ENCODE peak calls at places on chromosomes 2 and 18, in five cellular contexts. One of them, this sample, is unnamed. For H3K36me3, the result is how much of the 10 kb centered on the place peaks cover.

GRCh38 chr18:11518788-11519685 is 90.4 kb upstream of the SLC35G4 start:
- DNase-seq in left ventricle myocardium inferior: no peak
- DNase-seq in uterus: no peak
- DNase-seq in CD4-positive, alpha-beta memory T cell: peak
- DNase-seq in naive thymus-derived CD4-positive, alpha-beta T cell: no peak
- DNase-seq in this sample: peak

GRCh38 chr2:241041557-241042158 is 43.2 kb downstream of the SNED1 start:
- DNase-seq in left ventricle myocardium inferior: no peak
- DNase-seq in uterus: no peak
- DNase-seq in CD4-positive, alpha-beta memory T cell: peak
- DNase-seq in naive thymus-derived CD4-positive, alpha-beta T cell: no peak
- DNase-seq in this sample: no peak

GRCh38 chr2:239959059-239959971 is 65.8 kb downstream of the NDUFA10 start:
- DNase-seq in left ventricle myocardium inferior: no peak
- DNase-seq in uterus: no peak
- DNase-seq in CD4-positive, alpha-beta memory T cell: no peak
- DNase-seq in naive thymus-derived CD4-positive, alpha-beta T cell: no peak
- DNase-seq in this sample: no peak

GRCh38 chr2:199955339-199956061 is at the start of the genes MAIP1 and TYW5:
- DNase-seq in left ventricle myocardium inferior: peak
- DNase-seq in uterus: peak
- DNase-seq in CD4-positive, alpha-beta memory T cell: peak
- DNase-seq in naive thymus-derived CD4-positive, alpha-beta T cell: peak
- DNase-seq in this sample: no peak

GRCh38 chr2:174510583-174511189 is 23.9 kb upstream of the GPR155 start:
- DNase-seq in left ventricle myocardium inferior: no peak
- DNase-seq in uterus: no peak
- DNase-seq in CD4-positive, alpha-beta memory T cell: no peak
- DNase-seq in naive thymus-derived CD4-positive, alpha-beta T cell: no peak
- DNase-seq in this sample: no peak

GRCh38 chr18:29501952-29502351 is 1325.0 kb upstream of the CDH2 start:
- DNase-seq in left ventricle myocardium inferior: no peak
- DNase-seq in uterus: no peak
- DNase-seq in CD4-positive, alpha-beta memory T cell: no peak
- DNase-seq in naive thymus-derived CD4-positive, alpha-beta T cell: no peak
- DNase-seq in this sample: no peak

GRCh38 chr2:218014706-218015685 is 12.2 kb upstream of the TNS1 start:
- DNase-seq in left ventricle myocardium inferior: no peak
- DNase-seq in uterus: no peak
- DNase-seq in CD4-positive, alpha-beta memory T cell: no peak
- DNase-seq in naive thymus-derived CD4-positive, alpha-beta T cell: no peak
- DNase-seq in this sample: no peak

GRCh38 chr2:47208852-47209606 is 53.9 kb upstream of the STPG4 start:
- DNase-seq in left ventricle myocardium inferior: no peak
- DNase-seq in uterus: no peak
- DNase-seq in CD4-positive, alpha-beta memory T cell: no peak
- DNase-seq in naive thymus-derived CD4-positive, alpha-beta T cell: no peak
- DNase-seq in this sample: no peak

GRCh38 chr18:11857177-11857887 is 6.1 kb downstream of the CHMP1B start:
- DNase-seq in left ventricle myocardium inferior: peak
- DNase-seq in uterus: peak
- DNase-seq in CD4-positive, alpha-beta memory T cell: no peak
- DNase-seq in naive thymus-derived CD4-positive, alpha-beta T cell: no peak
- DNase-seq in this sample: no peak

GRCh38 chr2:219273887-219274391 is 5.2 kb upstream of the DNAJB2 start:
- DNase-seq in left ventricle myocardium inferior: no peak
- DNase-seq in uterus: no peak
- DNase-seq in CD4-positive, alpha-beta memory T cell: no peak
- DNase-seq in naive thymus-derived CD4-positive, alpha-beta T cell: no peak
- DNase-seq in this sample: no peak

GRCh38 chr2:17479875-17480274 is 38.4 kb downstream of the RAD51AP2 start:
- DNase-seq in left ventricle myocardium inferior: no peak
- DNase-seq in uterus: no peak
- DNase-seq in CD4-positive, alpha-beta memory T cell: no peak
- DNase-seq in naive thymus-derived CD4-positive, alpha-beta T cell: no peak
- DNase-seq in this sample: no peak

GRCh38 chr2:10452334-10452733 is 4.2 kb upstream of the ODC1 start:
- DNase-seq in left ventricle myocardium inferior: no peak
- DNase-seq in uterus: no peak
- DNase-seq in CD4-positive, alpha-beta memory T cell: no peak
- DNase-seq in naive thymus-derived CD4-positive, alpha-beta T cell: no peak
- DNase-seq in this sample: no peak

GRCh38 chr2:149410701-149411484 is 80.5 kb downstream of the LYPD6 start:
- DNase-seq in left ventricle myocardium inferior: no peak
- DNase-seq in uterus: no peak
- DNase-seq in CD4-positive, alpha-beta memory T cell: no peak
- DNase-seq in naive thymus-derived CD4-positive, alpha-beta T cell: no peak
- DNase-seq in this sample: no peak

GRCh38 chr2:205675861-205676516 is 6.3 kb upstream of the NRP2 start:
- DNase-seq in left ventricle myocardium inferior: no peak
- DNase-seq in uterus: no peak
- DNase-seq in CD4-positive, alpha-beta memory T cell: peak
- DNase-seq in naive thymus-derived CD4-positive, alpha-beta T cell: no peak
- DNase-seq in this sample: no peak

GRCh38 chr18:74609535-74609934 is 11.9 kb downstream of the ZNF407 start:
- DNase-seq in left ventricle myocardium inferior: no peak
- DNase-seq in uterus: no peak
- DNase-seq in CD4-positive, alpha-beta memory T cell: no peak
- DNase-seq in naive thymus-derived CD4-positive, alpha-beta T cell: no peak
- DNase-seq in this sample: no peak

GRCh38 chr2:128488429-128488828 is 169.8 kb upstream of the HS6ST1 start:
- DNase-seq in left ventricle myocardium inferior: no peak
- DNase-seq in uterus: no peak
- DNase-seq in CD4-positive, alpha-beta memory T cell: no peak
- DNase-seq in naive thymus-derived CD4-positive, alpha-beta T cell: no peak
- DNase-seq in this sample: no peak

GRCh38 chr2:241950878-241951331 is 81.4 kb downstream of the RTP5 start:
- DNase-seq in left ventricle myocardium inferior: peak
- DNase-seq in uterus: peak
- DNase-seq in CD4-positive, alpha-beta memory T cell: peak
- DNase-seq in naive thymus-derived CD4-positive, alpha-beta T cell: peak
- DNase-seq in this sample: peak

GRCh38 chr18:41955688-41956087 is 654 bp downstream of the PIK3C3 start:
- DNase-seq in left ventricle myocardium inferior: no peak
- DNase-seq in uterus: no peak
- DNase-seq in CD4-positive, alpha-beta memory T cell: no peak
- DNase-seq in naive thymus-derived CD4-positive, alpha-beta T cell: no peak
- DNase-seq in this sample: no peak

GRCh38 chr2:70412294-70413075 is 110.6 kb upstream of the FAM136A start:
- DNase-seq in left ventricle myocardium inferior: no peak
- DNase-seq in uterus: no peak
- DNase-seq in CD4-positive, alpha-beta memory T cell: no peak
- DNase-seq in naive thymus-derived CD4-positive, alpha-beta T cell: no peak
- DNase-seq in this sample: no peak

GRCh38 chr2:61029533-61029932 is 11.5 kb upstream of the PUS10 start:
- DNase-seq in left ventricle myocardium inferior: no peak
- DNase-seq in uterus: no peak
- DNase-seq in CD4-positive, alpha-beta memory T cell: no peak
- DNase-seq in naive thymus-derived CD4-positive, alpha-beta T cell: no peak
- DNase-seq in this sample: no peak

GRCh38 chr2:182652326-182652725 is 63.7 kb upstream of the DNAJC10 start:
- DNase-seq in left ventricle myocardium inferior: no peak
- DNase-seq in uterus: no peak
- DNase-seq in CD4-positive, alpha-beta memory T cell: peak
- DNase-seq in naive thymus-derived CD4-positive, alpha-beta T cell: peak
- DNase-seq in this sample: no peak

GRCh38 chr2:213101686-213102460 is 49.5 kb downstream of the IKZF2 start:
- DNase-seq in left ventricle myocardium inferior: no peak
- DNase-seq in uterus: no peak
- DNase-seq in CD4-positive, alpha-beta memory T cell: no peak
- DNase-seq in naive thymus-derived CD4-positive, alpha-beta T cell: no peak
- DNase-seq in this sample: no peak

GRCh38 chr18:61738488-61738887 is 154.3 kb downstream of the RNF152 start:
- DNase-seq in left ventricle myocardium inferior: no peak
- DNase-seq in uterus: no peak
- DNase-seq in CD4-positive, alpha-beta memory T cell: no peak
- DNase-seq in naive thymus-derived CD4-positive, alpha-beta T cell: no peak
- DNase-seq in this sample: no peak

GRCh38 chr2:23452853-23453420 is 68.0 kb downstream of the KLHL29 start:
- DNase-seq in left ventricle myocardium inferior: no peak
- DNase-seq in uterus: no peak
- DNase-seq in CD4-positive, alpha-beta memory T cell: peak
- DNase-seq in naive thymus-derived CD4-positive, alpha-beta T cell: peak
- DNase-seq in this sample: no peak

GRCh38 chr2:197011777-197012641 is 85.5 kb upstream of the PGAP1 start:
- DNase-seq in left ventricle myocardium inferior: no peak
- DNase-seq in uterus: no peak
- DNase-seq in CD4-positive, alpha-beta memory T cell: peak
- DNase-seq in naive thymus-derived CD4-positive, alpha-beta T cell: no peak
- DNase-seq in this sample: no peak

GRCh38 chr2:107338059-107338458 is 452.1 kb upstream of the ST6GAL2 start:
- DNase-seq in left ventricle myocardium inferior: no peak
- DNase-seq in uterus: no peak
- DNase-seq in CD4-positive, alpha-beta memory T cell: no peak
- DNase-seq in naive thymus-derived CD4-positive, alpha-beta T cell: no peak
- DNase-seq in this sample: no peak

GRCh38 chr2:30225131-30225762 is 6.1 kb upstream of the LBH start:
- DNase-seq in left ventricle myocardium inferior: no peak
- DNase-seq in uterus: peak
- DNase-seq in CD4-positive, alpha-beta memory T cell: peak
- DNase-seq in naive thymus-derived CD4-positive, alpha-beta T cell: peak
- DNase-seq in this sample: no peak

GRCh38 chr18:37299471-37300304 is 265.9 kb downstream of the CELF4 start:
- DNase-seq in left ventricle myocardium inferior: peak
- DNase-seq in uterus: peak
- DNase-seq in CD4-positive, alpha-beta memory T cell: no peak
- DNase-seq in naive thymus-derived CD4-positive, alpha-beta T cell: no peak
- DNase-seq in this sample: no peak

GRCh38 chr18:54004828-54005227 is 219.6 kb downstream of the MBD2 start:
- DNase-seq in left ventricle myocardium inferior: no peak
- DNase-seq in uterus: no peak
- DNase-seq in CD4-positive, alpha-beta memory T cell: no peak
- DNase-seq in naive thymus-derived CD4-positive, alpha-beta T cell: no peak
- DNase-seq in this sample: peak

GRCh38 chr18:9017900-9018217 is 84.6 kb upstream of the NDUFV2 start:
- DNase-seq in left ventricle myocardium inferior: no peak
- DNase-seq in uterus: no peak
- DNase-seq in CD4-positive, alpha-beta memory T cell: no peak
- DNase-seq in naive thymus-derived CD4-positive, alpha-beta T cell: no peak
- DNase-seq in this sample: no peak

GRCh38 chr2:54722641-54723299 is 692 bp upstream of the EML6 start:
- DNase-seq in left ventricle myocardium inferior: no peak
- DNase-seq in uterus: no peak
- DNase-seq in CD4-positive, alpha-beta memory T cell: no peak
- DNase-seq in naive thymus-derived CD4-positive, alpha-beta T cell: no peak
- DNase-seq in this sample: no peak

GRCh38 chr2:100742884-100743283 is 77.1 kb upstream of the NPAS2 start:
- DNase-seq in left ventricle myocardium inferior: no peak
- DNase-seq in uterus: peak
- DNase-seq in CD4-positive, alpha-beta memory T cell: no peak
- DNase-seq in naive thymus-derived CD4-positive, alpha-beta T cell: no peak
- DNase-seq in this sample: no peak

GRCh38 chr2:100744589-100744988 is 75.3 kb upstream of the NPAS2 start:
- DNase-seq in left ventricle myocardium inferior: no peak
- DNase-seq in uterus: no peak
- DNase-seq in CD4-positive, alpha-beta memory T cell: no peak
- DNase-seq in naive thymus-derived CD4-positive, alpha-beta T cell: no peak
- DNase-seq in this sample: no peak

GRCh38 chr2:100739735-100740432 is 80.1 kb upstream of the NPAS2 start:
- DNase-seq in left ventricle myocardium inferior: no peak
- DNase-seq in uterus: no peak
- DNase-seq in CD4-positive, alpha-beta memory T cell: no peak
- DNase-seq in naive thymus-derived CD4-positive, alpha-beta T cell: no peak
- DNase-seq in this sample: no peak

GRCh38 chr2:100744184-100744583 is 75.8 kb upstream of the NPAS2 start:
- DNase-seq in left ventricle myocardium inferior: no peak
- DNase-seq in uterus: no peak
- DNase-seq in CD4-positive, alpha-beta memory T cell: no peak
- DNase-seq in naive thymus-derived CD4-positive, alpha-beta T cell: no peak
- DNase-seq in this sample: no peak

GRCh38 chr2:100741880-100742814 is 77.8 kb upstream of the NPAS2 start:
- DNase-seq in left ventricle myocardium inferior: no peak
- DNase-seq in uterus: peak
- DNase-seq in CD4-positive, alpha-beta memory T cell: no peak
- DNase-seq in naive thymus-derived CD4-positive, alpha-beta T cell: no peak
- DNase-seq in this sample: no peak
- H3K4me3 ChIP-seq in left ventricle myocardium inferior: no peak
- H3K4me3 ChIP-seq in uterus: no peak
- H3K4me3 ChIP-seq in CD4-positive, alpha-beta memory T cell: no peak
- H3K4me3 ChIP-seq in naive thymus-derived CD4-positive, alpha-beta T cell: no peak
- H3K4me3 ChIP-seq in this sample: no peak

GRCh38 chr18:76911440-76911839 is 89.1 kb downstream of the ZNF236 start:
- DNase-seq in left ventricle myocardium inferior: no peak
- DNase-seq in uterus: no peak
- DNase-seq in CD4-positive, alpha-beta memory T cell: no peak
- DNase-seq in naive thymus-derived CD4-positive, alpha-beta T cell: no peak
- DNase-seq in this sample: no peak

GRCh38 chr18:76913583-76913982 is 91.2 kb downstream of the ZNF236 start:
- DNase-seq in left ventricle myocardium inferior: no peak
- DNase-seq in uterus: no peak
- DNase-seq in CD4-positive, alpha-beta memory T cell: no peak
- DNase-seq in naive thymus-derived CD4-positive, alpha-beta T cell: no peak
- DNase-seq in this sample: no peak

GRCh38 chr18:76908277-76908676 is 85.9 kb downstream of the ZNF236 start:
- DNase-seq in left ventricle myocardium inferior: no peak
- DNase-seq in uterus: no peak
- DNase-seq in CD4-positive, alpha-beta memory T cell: no peak
- DNase-seq in naive thymus-derived CD4-positive, alpha-beta T cell: no peak
- DNase-seq in this sample: no peak

GRCh38 chr18:76905821-76906220 is 83.5 kb downstream of the ZNF236 start:
- DNase-seq in left ventricle myocardium inferior: no peak
- DNase-seq in uterus: no peak
- DNase-seq in CD4-positive, alpha-beta memory T cell: no peak
- DNase-seq in naive thymus-derived CD4-positive, alpha-beta T cell: no peak
- DNase-seq in this sample: no peak

GRCh38 chr18:76909418-76909817 is 87.1 kb downstream of the ZNF236 start:
- DNase-seq in left ventricle myocardium inferior: no peak
- DNase-seq in uterus: no peak
- DNase-seq in CD4-positive, alpha-beta memory T cell: no peak
- DNase-seq in naive thymus-derived CD4-positive, alpha-beta T cell: no peak
- DNase-seq in this sample: no peak
- H3K36me3 ChIP-seq in left ventricle myocardium inferior: half or more
- H3K36me3 ChIP-seq in uterus: under half
- H3K36me3 ChIP-seq in CD4-positive, alpha-beta memory T cell: half or more
- H3K36me3 ChIP-seq in naive thymus-derived CD4-positive, alpha-beta T cell: under half
- H3K36me3 ChIP-seq in this sample: under half

DNA sequence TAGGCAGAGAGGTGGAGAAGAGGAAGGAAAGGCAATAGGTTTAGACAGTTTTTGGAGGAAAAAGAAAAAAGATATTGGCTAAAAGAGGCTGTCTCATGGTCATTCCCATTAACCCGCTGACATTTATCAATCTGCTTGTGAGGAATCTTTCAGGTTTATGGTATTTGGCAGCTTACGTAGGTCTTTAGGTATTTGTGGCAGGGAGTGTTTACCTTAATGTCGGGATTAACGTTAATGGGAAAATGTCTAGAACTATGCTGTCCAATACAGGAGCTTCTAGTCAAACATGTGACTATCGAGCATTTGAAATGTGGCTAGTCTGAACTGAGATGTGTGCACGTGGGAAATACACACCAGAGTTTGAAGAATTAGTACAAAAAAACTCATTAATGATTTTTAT is 144.2 kb downstream of the BABAM2 start:
- DNase-seq in left ventricle myocardium inferior: no peak
- DNase-seq in uterus: no peak
- DNase-seq in CD4-positive, alpha-beta memory T cell: no peak
- DNase-seq in naive thymus-derived CD4-positive, alpha-beta T cell: no peak
- DNase-seq in this sample: no peak
- H3K27ac ChIP-seq in left ventricle myocardium inferior: no peak
- H3K27ac ChIP-seq in uterus: no peak
- H3K27ac ChIP-seq in CD4-positive, alpha-beta memory T cell: no peak
- H3K27ac ChIP-seq in naive thymus-derived CD4-positive, alpha-beta T cell: no peak
- H3K27ac ChIP-seq in this sample: no peak

GRCh38 chr2:49225126-49225525 is 70.8 kb upstream of the FSHR start:
- DNase-seq in left ventricle myocardium inferior: no peak
- DNase-seq in uterus: no peak
- DNase-seq in CD4-positive, alpha-beta memory T cell: no peak
- DNase-seq in naive thymus-derived CD4-positive, alpha-beta T cell: no peak
- DNase-seq in this sample: no peak
- H3K4me3 ChIP-seq in left ventricle myocardium inferior: no peak
- H3K4me3 ChIP-seq in uterus: no peak
- H3K4me3 ChIP-seq in CD4-positive, alpha-beta memory T cell: no peak
- H3K4me3 ChIP-seq in naive thymus-derived CD4-positive, alpha-beta T cell: no peak
- H3K4me3 ChIP-seq in this sample: no peak

This sample was measured in iPS DF 6.9.